ENCODE peak calls at places on chromosomes 7 and 10, in five cellular contexts. N, X, J, G and M are unnamed samples.

GRCh38 chr10:43214071-43214955 is 52.6 kb downstream of the RASGEF1A start:
- DNase-seq in N (no peak), X (peak; percentile 66), J (no peak), G (peak; percentile 27), M (no peak)

GRCh38 chr7:141915565-141915964 is 634 bp upstream of the OR9A4 start:
- DNase-seq in N (no peak), X (no peak), J (no peak), G (no peak), M (no peak)

GRCh38 chr10:12308102-12308501 is 41.2 kb upstream of the CAMK1D start:
- DNase-seq in N (no peak), X (peak; percentile 48), J (no peak), G (no peak), M (no peak)

GRCh38 chr10:60399343-60399742 is 9.7 kb upstream of the ANK3 start:
- DNase-seq in N (no peak), X (no peak), J (no peak), G (no peak), M (peak; percentile 10)

GRCh38 chr7:14839307-14839706 is 63.2 kb downstream of the DGKB start:
- DNase-seq in N (no peak), X (no peak), J (no peak), G (no peak), M (no peak)

GRCh38 chr10:11879387-11880168 is 56.4 kb downstream of the PROSER2 start:
- DNase-seq in N (no peak), X (peak; percentile 59), J (no peak), G (no peak), M (peak; percentile 71)

GRCh38 chr10:35493196-35494118 is 111.7 kb upstream of the GJD4 start:
- DNase-seq in N (no peak), X (no peak), J (no peak), G (peak; percentile 17), M (no peak)

GRCh38 chr7:21819048-21819447 is 126.7 kb downstream of the CDCA7L start:
- DNase-seq in N (no peak), X (no peak), J (no peak), G (no peak), M (no peak)

GRCh38 chr7:157347217-157347904 is 10.6 kb downstream of the DNAJB6 start:
- DNase-seq in N (peak; percentile 78), X (no peak), J (peak; percentile 49), G (peak; percentile 85), M (no peak)

GRCh38 chr10:13614530-13615332 is 28.0 kb downstream of the PRPF18 start:
- DNase-seq in N (no peak), X (no peak), J (no peak), G (peak; percentile 78), M (no peak)

GRCh38 chr10:47339186-47339735 is 8.9 kb upstream of the RBP3 start:
- DNase-seq in N (no peak), X (peak; percentile 67), J (no peak), G (no peak), M (no peak)

GRCh38 chr10:100021322-100021721 is 11.6 kb upstream of the DNMBP start:
- DNase-seq in N (no peak), X (no peak), J (no peak), G (no peak), M (no peak)

GRCh38 chr7:26213821-26214515 is 12.4 kb downstream of the CBX3 start:
- DNase-seq in N (no peak), X (no peak), J (no peak), G (no peak), M (no peak)
- TF ChIP-seq POLR2A in N (no peak), X (no peak), J (no peak), G (no peak), M (no peak)

DNA sequence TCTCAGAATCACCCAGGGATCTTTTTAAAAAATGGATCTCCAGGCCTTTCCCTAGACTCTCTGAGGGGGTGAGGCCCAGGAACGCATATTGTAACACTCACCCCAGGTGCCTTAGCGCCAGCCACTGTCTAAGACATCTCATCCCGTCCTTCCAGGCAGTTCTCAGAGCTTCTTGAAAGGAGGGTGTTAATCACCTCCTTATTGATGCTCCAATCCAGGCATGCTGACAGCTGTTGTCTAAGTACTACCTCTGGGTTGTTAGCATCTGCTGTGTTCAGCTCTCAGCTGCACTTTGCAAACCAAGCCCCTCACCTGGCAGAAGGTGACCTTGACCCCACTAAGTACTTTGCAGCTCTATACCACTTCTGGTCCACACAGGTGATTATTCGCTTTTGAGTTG is 36.0 kb downstream of the KIAA1549 start:
- DNase-seq in N (no peak), X (no peak), J (no peak), G (no peak), M (no peak)
- TF ChIP-seq CTCF in N (no peak), X (no peak), J (no peak), G (no peak), M (no peak)

DNA sequence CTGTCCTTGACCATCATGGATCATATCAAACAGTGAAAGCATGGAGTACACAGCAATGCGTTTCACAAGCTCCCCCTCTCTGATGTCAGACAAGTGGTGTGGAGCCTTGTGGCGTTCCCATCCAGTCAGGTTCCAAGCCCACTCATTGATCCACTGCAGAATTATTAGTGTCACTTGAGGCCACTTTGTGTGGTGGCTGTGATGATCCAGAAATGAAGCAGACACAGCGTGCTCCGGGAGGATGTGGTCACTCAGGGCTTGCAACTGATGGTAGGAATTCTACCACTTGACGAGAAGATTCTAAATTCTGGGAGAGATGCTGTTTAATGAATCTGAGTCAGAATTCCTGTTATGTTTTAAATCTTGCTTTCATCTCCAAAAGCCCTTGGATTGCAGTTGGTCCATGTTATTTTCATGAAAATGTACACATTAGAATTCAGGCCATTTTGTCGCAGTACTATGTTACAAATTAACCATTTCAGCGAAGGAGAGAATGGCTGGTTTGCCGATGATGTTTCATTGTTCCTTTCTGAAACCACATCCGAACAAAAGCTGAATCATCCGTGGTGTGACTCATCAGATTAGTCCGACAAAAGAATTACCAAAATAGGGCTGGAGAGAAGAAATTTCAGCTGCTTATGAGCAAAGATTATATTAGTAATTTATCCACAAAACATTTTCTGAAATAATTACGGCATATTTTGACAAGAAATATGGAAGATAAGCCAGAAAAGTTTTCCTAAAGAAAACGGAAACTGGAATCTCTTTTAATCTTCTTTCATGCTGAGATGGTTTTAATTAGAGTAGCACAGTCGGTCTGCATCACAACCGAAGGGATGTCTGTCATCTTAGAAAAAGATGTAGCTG is 48.1 kb downstream of the INSYN2A start:
- DNase-seq in N (no peak), X (peak; percentile 30), J (peak; percentile 80), G (peak; percentile 91), M (no peak)
- H3K27ac ChIP-seq in N (no peak overlapping the region), X (no peak overlapping the region), J (peak overlapping the region; percentile 51), G (peak overlapping the region; percentile 89), M (no peak overlapping the region)

GRCh38 chr10:32948451-32948850 is 9.6 kb downstream of the ITGB1 start:
- DNase-seq in N (no peak), X (no peak), J (peak; percentile 64), G (no peak), M (no peak)
- TF ChIP-seq POLR2A in N (no peak), X (no peak), J (no peak), G (no peak), M (no peak)

GRCh38 chr10:70762441-70763177 is 22.6 kb downstream of the TBATA start:
- DNase-seq in N (no peak), X (peak; percentile 54), J (no peak), G (no peak), M (peak; percentile 35)

GRCh38 chr10:70761727-70762350 is 23.3 kb downstream of the TBATA start:
- DNase-seq in N (no peak), X (peak; percentile 51), J (no peak), G (no peak), M (peak; percentile 36)

GRCh38 chr10:70759769-70760168 is 25.4 kb downstream of the TBATA start:
- DNase-seq in N (no peak), X (peak; percentile 73), J (no peak), G (no peak), M (no peak)

GRCh38 chr10:70760271-70760787 is 24.8 kb downstream of the TBATA start:
- DNase-seq in N (no peak), X (peak; percentile 67), J (no peak), G (no peak), M (no peak)

DNA sequence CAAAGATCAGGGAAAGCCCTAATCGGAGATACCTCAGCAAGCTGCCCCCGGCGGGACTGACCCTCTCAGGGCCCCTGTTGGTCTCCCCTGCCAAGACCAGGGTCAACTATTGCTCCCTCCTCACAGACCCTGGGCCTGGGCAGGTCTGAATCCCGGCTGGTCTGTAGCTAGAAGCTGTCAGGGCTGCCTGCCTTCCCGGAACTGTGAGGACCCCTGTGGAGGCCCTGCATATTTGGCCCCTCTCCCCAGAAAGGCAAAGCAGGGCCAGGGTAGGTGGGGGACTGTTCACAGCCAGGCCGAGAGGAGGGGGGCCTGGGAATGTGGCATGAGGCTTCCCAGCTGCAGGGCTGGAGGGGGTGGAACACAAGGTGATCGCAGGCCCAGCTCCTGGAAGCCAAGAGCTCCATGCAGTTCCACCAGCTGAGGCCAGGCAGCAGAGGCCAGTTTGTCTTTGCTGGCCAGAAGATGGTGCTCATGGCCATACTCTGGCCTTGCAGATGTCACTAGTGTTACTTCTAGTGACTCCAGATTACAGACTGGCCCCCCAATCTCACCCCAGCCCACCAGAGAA is 24.1 kb downstream of the TBATA start:
- DNase-seq in N (no peak), X (peak; percentile 67), J (no peak), G (no peak), M (no peak)
- TF ChIP-seq CTCF in N (no peak), X (no peak), J (no peak), G (peak; percentile 25), M (no peak)

DNA sequence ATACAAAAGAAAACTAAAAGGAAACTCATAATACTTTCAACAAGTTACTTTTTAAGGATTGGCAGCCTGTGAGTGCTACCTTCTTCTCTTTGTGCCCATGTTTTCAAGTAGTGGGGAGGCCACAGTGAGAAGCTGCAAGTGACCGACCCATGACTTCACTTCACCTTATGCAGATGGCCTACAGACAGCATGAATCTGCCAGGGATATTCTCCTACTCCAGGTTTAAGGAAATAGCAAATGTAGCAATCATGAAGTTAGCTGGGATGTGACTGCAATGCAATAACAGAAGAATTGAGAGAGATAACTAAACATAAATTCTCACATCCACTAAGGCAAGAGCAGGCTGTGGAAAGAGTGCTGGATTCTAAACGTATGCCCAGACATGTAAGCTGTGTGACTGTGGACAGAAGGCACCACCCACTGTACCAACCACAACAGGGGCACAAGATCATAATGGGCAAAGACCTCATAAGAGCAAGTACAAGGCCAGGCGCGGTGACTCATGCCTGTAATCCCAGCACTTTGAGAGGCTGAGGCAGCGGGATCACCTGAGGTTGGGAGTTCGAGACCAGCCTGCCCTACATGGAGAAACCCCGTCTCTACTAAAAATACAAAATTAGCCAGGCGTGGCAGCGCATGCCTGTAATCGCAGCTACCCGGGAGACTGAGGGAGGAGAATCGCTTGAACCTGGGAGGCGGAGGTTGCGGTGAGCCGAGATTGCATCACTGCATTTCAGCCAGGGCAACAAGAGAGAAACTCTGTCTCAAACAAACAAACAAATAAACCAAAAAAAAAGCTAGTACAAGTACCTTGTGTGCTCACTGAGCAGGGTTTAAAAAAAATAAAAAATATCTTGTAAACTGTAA is 10.9 kb upstream of the SPOCK2 start:
- DNase-seq in N (no peak), X (no peak), J (no peak), G (peak; percentile 7), M (no peak)
- H3K27ac ChIP-seq in N (no peak overlapping the region), X (no peak overlapping the region), J (peak overlapping the region; percentile 71), G (no peak overlapping the region), M (no peak overlapping the region)